ENCODE peak calls at places on chromosomes 12 and 14, in seven cellular contexts. S is left kidney; M is stimulated activated CD4-positive, alpha-beta T cell treated with anti-CD3 and anti-CD28 coated beads, Interleukin-15, amount 100 ng/mL, for 24 hours; N is Daoy; V is stimulated activated naive CD4-positive, alpha-beta T cell; T is foreskin keratinocyte; B is hippocampal formation. A is an unnamed sample.

GRCh38 chr12:53751336-53752191 is at the start of gene CISTR:
- DNase-seq in S (peak; percentile 86), M (peak; percentile 55), N (peak; percentile 38), V (peak; percentile 37), T (no peak), B (no peak), A (no peak)

GRCh38 chr12:2548095-2548494 is 246.7 kb upstream of the FKBP4 start:
- DNase-seq in S (no peak), M (no peak), N (no peak), V (no peak), T (no peak), B (no peak), A (no peak)

GRCh38 chr14:24058260-24058950 is 6.6 kb downstream of the CARMIL3 start:
- DNase-seq in S (peak; percentile 90), M (no peak), N (peak; percentile 76), V (peak; percentile 45), T (peak; percentile 44), B (peak; percentile 75), A (peak; percentile 64)

GRCh38 chr12:27682534-27682933 is 13.7 kb upstream of the REP15 start:
- DNase-seq in S (no peak), M (no peak), N (no peak), V (no peak), T (no peak), B (no peak), A (no peak)

GRCh38 chr14:23125933-23126524 is 7.0 kb upstream of the CEBPE start:
- DNase-seq in S (no peak), M (no peak), N (no peak), V (no peak), T (no peak), B (no peak), A (no peak)

GRCh38 chr12:24069532-24070395 is 120.3 kb upstream of the SOX5 start:
- DNase-seq in S (peak; percentile 49), M (no peak), N (peak; percentile 33), V (no peak), T (no peak), B (no peak), A (no peak)

GRCh38 chr14:64823305-64823985 is 56.3 kb downstream of the SPTB start:
- DNase-seq in S (peak; percentile 93), M (peak; percentile 80), N (peak; percentile 88), V (peak; percentile 61), T (peak; percentile 38), B (peak; percentile 30), A (peak; percentile 73)

GRCh38 chr12:96221391-96221790 is 27.2 kb downstream of the ELK3 start:
- DNase-seq in S (no peak), M (no peak), N (no peak), V (no peak), T (peak; percentile 61), B (no peak), A (no peak)

GRCh38 chr14:59986556-59987059 is 66.7 kb downstream of the LRRC9 start:
- DNase-seq in S (no peak), M (no peak), N (no peak), V (no peak), T (no peak), B (no peak), A (no peak)

GRCh38 chr14:90235179-90235976 is 21.0 kb upstream of the PSMC1 start:
- DNase-seq in S (peak; percentile 79), M (peak; percentile 75), N (peak; percentile 69), V (peak; percentile 36), T (peak; percentile 47), B (peak; percentile 1), A (peak; percentile 64)

GRCh38 chr14:90758959-90759358 is 57.3 kb downstream of the TTC7B start:
- DNase-seq in S (peak; percentile 11), M (peak; percentile 41), N (no peak), V (no peak), T (no peak), B (peak; percentile 54), A (no peak)

GRCh38 chr12:63007726-63008125 is 72.8 kb upstream of the PPM1H start:
- DNase-seq in S (no peak), M (no peak), N (no peak), V (no peak), T (no peak), B (no peak), A (no peak)

GRCh38 chr12:13175499-13175898 is 21.0 kb upstream of the EMP1 start:
- DNase-seq in S (peak; percentile 59), M (no peak), N (peak; percentile 83), V (no peak), T (peak; percentile 97), B (no peak), A (no peak)

GRCh38 chr12:107634530-107634929 is 51.1 kb upstream of the PWP1 start:
- DNase-seq in S (peak; percentile 21), M (no peak), N (no peak), V (no peak), T (no peak), B (no peak), A (no peak)

GRCh38 chr12:120869376-120869775 is 34.8 kb downstream of the SPPL3 start:
- DNase-seq in S (no peak), M (no peak), N (no peak), V (no peak), T (no peak), B (no peak), A (no peak)

GRCh38 chr14:91858536-91859275 is 8.6 kb downstream of the TC2N start:
- DNase-seq in S (no peak), M (no peak), N (peak; percentile 74), V (no peak), T (no peak), B (no peak), A (no peak)

GRCh38 chr12:75446857-75447256 is 33.7 kb upstream of the GLIPR1 start:
- DNase-seq in S (no peak), M (no peak), N (peak; percentile 30), V (no peak), T (peak; percentile 77), B (no peak), A (no peak)

GRCh38 chr14:68910540-68910939 is 68.6 kb downstream of the ACTN1 start:
- DNase-seq in S (no peak), M (peak; percentile 43), N (peak; percentile 29), V (no peak), T (no peak), B (no peak), A (no peak)

GRCh38 chr12:106267535-106267934 is 19.7 kb upstream of the CKAP4 start:
- DNase-seq in S (no peak), M (no peak), N (no peak), V (no peak), T (no peak), B (no peak), A (no peak)

GRCh38 chr14:70380834-70381233 is 21.4 kb upstream of the COX16 start:
- DNase-seq in S (no peak), M (no peak), N (no peak), V (no peak), T (no peak), B (no peak), A (no peak)

GRCh38 chr12:77995436-77996167 is 164.9 kb downstream of the NAV3 start:
- DNase-seq in S (no peak), M (no peak), N (peak; percentile 74), V (no peak), T (peak; percentile 88), B (no peak), A (no peak)

GRCh38 chr14:102732924-102733323 is 44.3 kb upstream of the TRAF3 start:
- DNase-seq in S (no peak), M (no peak), N (no peak), V (no peak), T (no peak), B (no peak), A (no peak)

GRCh38 chr14:77804592-77804991 is 4.7 kb downstream of the ADCK1 start:
- DNase-seq in S (no peak), M (peak; percentile 45), N (peak; percentile 54), V (no peak), T (peak; percentile 27), B (no peak), A (no peak)

GRCh38 chr14:101926620-101927019 is 37.8 kb upstream of the DYNC1H1 start:
- DNase-seq in S (no peak), M (no peak), N (no peak), V (no peak), T (no peak), B (no peak), A (no peak)

GRCh38 chr12:109767456-109767855 is 53.8 kb downstream of the FAM222A start:
- DNase-seq in S (no peak), M (no peak), N (no peak), V (no peak), T (peak; percentile 30), B (no peak), A (no peak)

GRCh38 chr14:59427653-59428578 is 37.3 kb downstream of the GPR135 start:
- DNase-seq in S (peak; percentile 17), M (no peak), N (peak; percentile 45), V (no peak), T (no peak), B (no peak), A (no peak)

GRCh38 chr12:11771895-11772502 is 122.5 kb downstream of the ETV6 start:
- DNase-seq in S (no peak), M (no peak), N (no peak), V (no peak), T (peak; percentile 7), B (no peak), A (no peak)

GRCh38 chr14:41986726-41987125 is 380.1 kb downstream of the LRFN5 start:
- DNase-seq in S (no peak), M (no peak), N (peak; percentile 69), V (no peak), T (peak; percentile 71), B (no peak), A (no peak)

GRCh38 chr12:133083345-133083744 is 2.6 kb downstream of the ZNF140 start:
- DNase-seq in S (no peak), M (no peak), N (no peak), V (no peak), T (no peak), B (no peak), A (no peak)

GRCh38 chr12:80352476-80352875 is 91.6 kb upstream of the PTPRQ start:
- DNase-seq in S (no peak), M (no peak), N (peak; percentile 19), V (no peak), T (peak; percentile 45), B (no peak), A (no peak)

GRCh38 chr14:94373708-94374107 is 14.7 kb downstream of the SERPINA1 start:
- DNase-seq in S (no peak), M (no peak), N (peak; percentile 98), V (no peak), T (peak; percentile 89), B (no peak), A (no peak)

GRCh38 chr12:27924350-27925140 is 48.0 kb downstream of the PTHLH start:
- DNase-seq in S (no peak), M (no peak), N (no peak), V (no peak), T (no peak), B (no peak), A (no peak)

GRCh38 chr12:8157484-8158198 is 826 bp downstream of the ZNF705A start:
- DNase-seq in S (peak; percentile 18), M (no peak), N (no peak), V (no peak), T (no peak), B (no peak), A (no peak)

A was measured in CD14-positive monocyte.